ENCODE peak calls at places on chromosomes 13 and 19, in five cellular contexts. One of them, this sample, is unnamed. For H3K4me1 and H3K27me3, the result is how much of the 10 kb centered on the place peaks cover.

GRCh38 chr19:13633109-13633508 is 126.8 kb upstream of the CACNA1A start:
- DNase-seq in fibroblast of lung: peak
- DNase-seq in thoracic aorta: no peak
- DNase-seq in HCT116: no peak
- DNase-seq in left ventricle myocardium inferior: no peak
- DNase-seq in this sample: no peak

GRCh38 chr13:59846845-59847620 is 316.7 kb downstream of the DIAPH3 start:
- DNase-seq in fibroblast of lung: no peak
- DNase-seq in thoracic aorta: no peak
- DNase-seq in HCT116: no peak
- DNase-seq in left ventricle myocardium inferior: no peak
- DNase-seq in this sample: no peak

GRCh38 chr19:10001899-10002298 is 8.4 kb downstream of the COL5A3 start:
- DNase-seq in fibroblast of lung: no peak
- DNase-seq in thoracic aorta: no peak
- DNase-seq in HCT116: no peak
- DNase-seq in left ventricle myocardium inferior: peak
- DNase-seq in this sample: no peak

GRCh38 chr19:12815088-12815487 is 8.7 kb downstream of the RNASEH2A start:
- DNase-seq in fibroblast of lung: no peak
- DNase-seq in thoracic aorta: no peak
- DNase-seq in HCT116: no peak
- DNase-seq in left ventricle myocardium inferior: no peak
- DNase-seq in this sample: no peak

GRCh38 chr13:108551674-108552073 is 77.7 kb upstream of the MYO16 start:
- DNase-seq in fibroblast of lung: peak
- DNase-seq in thoracic aorta: no peak
- DNase-seq in HCT116: no peak
- DNase-seq in left ventricle myocardium inferior: no peak
- DNase-seq in this sample: peak

GRCh38 chr13:65656740-65657329 is 1573.3 kb downstream of the PCDH9 start:
- DNase-seq in fibroblast of lung: peak
- DNase-seq in thoracic aorta: no peak
- DNase-seq in HCT116: no peak
- DNase-seq in left ventricle myocardium inferior: no peak
- DNase-seq in this sample: no peak

GRCh38 chr13:113157206-113157928 is 1.1 kb upstream of the PROZ start:
- DNase-seq in fibroblast of lung: no peak
- DNase-seq in thoracic aorta: no peak
- DNase-seq in HCT116: no peak
- DNase-seq in left ventricle myocardium inferior: no peak
- DNase-seq in this sample: no peak

GRCh38 chr13:32234914-32235313 is 80.2 kb downstream of the ZAR1L start:
- DNase-seq in fibroblast of lung: no peak
- DNase-seq in thoracic aorta: no peak
- DNase-seq in HCT116: no peak
- DNase-seq in left ventricle myocardium inferior: no peak
- DNase-seq in this sample: no peak

GRCh38 chr19:48415395-48415794 is 21.9 kb downstream of the GRIN2D start:
- DNase-seq in fibroblast of lung: peak
- DNase-seq in thoracic aorta: no peak
- DNase-seq in HCT116: peak
- DNase-seq in left ventricle myocardium inferior: peak
- DNase-seq in this sample: no peak

GRCh38 chr13:111886217-111886945 is 180.6 kb upstream of the SOX1 start:
- DNase-seq in fibroblast of lung: no peak
- DNase-seq in thoracic aorta: no peak
- DNase-seq in HCT116: no peak
- DNase-seq in left ventricle myocardium inferior: no peak
- DNase-seq in this sample: no peak

GRCh38 chr13:79522583-79522982 is 41.6 kb downstream of the NDFIP2 start:
- DNase-seq in fibroblast of lung: peak
- DNase-seq in thoracic aorta: no peak
- DNase-seq in HCT116: no peak
- DNase-seq in left ventricle myocardium inferior: no peak
- DNase-seq in this sample: no peak

GRCh38 chr13:113875829-113876228 is 12.0 kb upstream of the GAS6 start:
- DNase-seq in fibroblast of lung: no peak
- DNase-seq in thoracic aorta: no peak
- DNase-seq in HCT116: no peak
- DNase-seq in left ventricle myocardium inferior: no peak
- DNase-seq in this sample: peak

GRCh38 chr19:18279266-18279515 is 2.2 kb downstream of the JUND start:
- DNase-seq in fibroblast of lung: peak
- DNase-seq in thoracic aorta: no peak
- DNase-seq in HCT116: no peak
- DNase-seq in left ventricle myocardium inferior: no peak
- DNase-seq in this sample: no peak

GRCh38 chr19:16233836-16234551 is 36.3 kb downstream of the AP1M1 start:
- DNase-seq in fibroblast of lung: peak
- DNase-seq in thoracic aorta: no peak
- DNase-seq in HCT116: no peak
- DNase-seq in left ventricle myocardium inferior: no peak
- DNase-seq in this sample: no peak

GRCh38 chr19:48495391-48495790 is 16.2 kb downstream of the LMTK3 start:
- DNase-seq in fibroblast of lung: no peak
- DNase-seq in thoracic aorta: no peak
- DNase-seq in HCT116: no peak
- DNase-seq in left ventricle myocardium inferior: no peak
- DNase-seq in this sample: no peak

GRCh38 chr19:19385900-19386339 is 19.6 kb upstream of the GATAD2A start:
- DNase-seq in fibroblast of lung: peak
- DNase-seq in thoracic aorta: no peak
- DNase-seq in HCT116: no peak
- DNase-seq in left ventricle myocardium inferior: no peak
- DNase-seq in this sample: no peak

GRCh38 chr19:19387108-19387507 is 18.4 kb upstream of the GATAD2A start:
- DNase-seq in fibroblast of lung: no peak
- DNase-seq in thoracic aorta: no peak
- DNase-seq in HCT116: no peak
- DNase-seq in left ventricle myocardium inferior: no peak
- DNase-seq in this sample: no peak

GRCh38 chr19:19385131-19385899 is 20.2 kb upstream of the GATAD2A start:
- DNase-seq in fibroblast of lung: peak
- DNase-seq in thoracic aorta: peak
- DNase-seq in HCT116: peak
- DNase-seq in left ventricle myocardium inferior: peak
- DNase-seq in this sample: peak

GRCh38 chr19:19384486-19384885 is 21.0 kb upstream of the GATAD2A start:
- DNase-seq in fibroblast of lung: no peak
- DNase-seq in thoracic aorta: no peak
- DNase-seq in HCT116: no peak
- DNase-seq in left ventricle myocardium inferior: no peak
- DNase-seq in this sample: no peak

GRCh38 chr19:19386373-19386869 is 19.1 kb upstream of the GATAD2A start:
- DNase-seq in fibroblast of lung: no peak
- DNase-seq in thoracic aorta: no peak
- DNase-seq in HCT116: no peak
- DNase-seq in left ventricle myocardium inferior: no peak
- DNase-seq in this sample: no peak
- TF ChIP-seq CTCF in fibroblast of lung: peak
- TF ChIP-seq CTCF in thoracic aorta: no peak
- TF ChIP-seq CTCF in HCT116: no peak
- TF ChIP-seq CTCF in left ventricle myocardium inferior: no peak
- TF ChIP-seq CTCF in this sample: peak

DNA sequence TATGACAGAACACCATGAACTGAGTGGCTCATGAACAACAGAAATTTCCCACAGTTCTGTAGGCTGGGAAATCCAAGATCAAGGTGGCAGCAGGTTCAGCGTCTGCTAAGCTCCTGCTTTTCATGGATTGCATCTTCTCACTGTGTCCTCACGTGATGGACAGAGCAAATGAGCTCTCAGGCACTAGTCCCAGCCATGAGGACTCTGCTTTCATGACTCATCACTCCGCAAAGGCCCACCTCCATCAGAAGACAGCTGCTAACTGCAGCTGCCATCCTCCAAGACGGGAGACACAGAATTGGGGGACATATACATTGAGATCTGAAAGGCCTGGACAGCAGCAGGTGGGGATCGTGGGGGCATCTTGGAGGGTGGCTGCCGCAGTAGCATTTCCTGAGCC is 44.4 kb upstream of the SPATA13 start:
- DNase-seq in fibroblast of lung: peak
- DNase-seq in thoracic aorta: no peak
- DNase-seq in HCT116: no peak
- DNase-seq in left ventricle myocardium inferior: no peak
- DNase-seq in this sample: no peak
- H3K4me1 ChIP-seq in fibroblast of lung: under half
- H3K4me1 ChIP-seq in thoracic aorta: under half
- H3K4me1 ChIP-seq in HCT116: under half
- H3K4me1 ChIP-seq in left ventricle myocardium inferior: under half
- H3K4me1 ChIP-seq in this sample: under half

DNA sequence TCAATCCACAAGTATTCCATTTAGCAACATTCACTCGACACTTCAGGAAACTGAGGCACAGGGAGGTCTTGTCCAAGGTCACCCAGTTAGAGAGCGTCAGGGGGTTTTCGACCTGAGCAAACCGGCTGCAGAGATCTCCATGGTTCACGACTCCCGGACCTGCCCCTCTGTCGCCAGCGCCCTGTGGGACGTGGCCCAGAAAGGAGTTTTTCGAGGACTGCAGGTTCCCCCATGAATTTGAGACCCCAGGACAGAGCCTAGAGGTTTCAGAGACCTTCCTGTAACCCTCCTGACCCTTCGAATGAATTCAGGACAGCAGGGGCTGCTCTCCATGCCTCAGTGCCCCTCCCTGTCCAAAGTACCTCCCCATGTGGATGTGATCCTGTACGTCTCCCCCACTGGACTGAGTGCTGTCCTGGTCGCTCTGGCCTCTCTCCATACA is 22.6 kb upstream of the SEMA6B start:
- DNase-seq in fibroblast of lung: peak
- DNase-seq in thoracic aorta: no peak
- DNase-seq in HCT116: no peak
- DNase-seq in left ventricle myocardium inferior: no peak
- DNase-seq in this sample: no peak
- H3K27me3 ChIP-seq in fibroblast of lung: half or more
- H3K27me3 ChIP-seq in thoracic aorta: under half
- H3K27me3 ChIP-seq in HCT116: under half
- H3K27me3 ChIP-seq in left ventricle myocardium inferior: half or more
- H3K27me3 ChIP-seq in this sample: half or more

GRCh38 chr19:23281663-23282276 is 31.6 kb upstream of the ZNF724 start:
- DNase-seq in fibroblast of lung: no peak
- DNase-seq in thoracic aorta: no peak
- DNase-seq in HCT116: no peak
- DNase-seq in left ventricle myocardium inferior: no peak
- DNase-seq in this sample: no peak

GRCh38 chr19:23285948-23286347 is 35.8 kb upstream of the ZNF724 start:
- DNase-seq in fibroblast of lung: no peak
- DNase-seq in thoracic aorta: no peak
- DNase-seq in HCT116: no peak
- DNase-seq in left ventricle myocardium inferior: no peak
- DNase-seq in this sample: no peak

GRCh38 chr19:23287620-23288019 is 37.4 kb upstream of the ZNF724 start:
- DNase-seq in fibroblast of lung: no peak
- DNase-seq in thoracic aorta: no peak
- DNase-seq in HCT116: no peak
- DNase-seq in left ventricle myocardium inferior: no peak
- DNase-seq in this sample: no peak

GRCh38 chr19:23283925-23284324 is 33.7 kb upstream of the ZNF724 start:
- DNase-seq in fibroblast of lung: peak
- DNase-seq in thoracic aorta: no peak
- DNase-seq in HCT116: peak
- DNase-seq in left ventricle myocardium inferior: peak
- DNase-seq in this sample: peak

GRCh38 chr19:23286477-23286876 is 36.3 kb upstream of the ZNF724 start:
- DNase-seq in fibroblast of lung: no peak
- DNase-seq in thoracic aorta: no peak
- DNase-seq in HCT116: no peak
- DNase-seq in left ventricle myocardium inferior: no peak
- DNase-seq in this sample: no peak
- TF ChIP-seq CTCF in fibroblast of lung: peak
- TF ChIP-seq CTCF in thoracic aorta: peak
- TF ChIP-seq CTCF in HCT116: no peak
- TF ChIP-seq CTCF in left ventricle myocardium inferior: peak
- TF ChIP-seq CTCF in this sample: peak

This sample was measured in foreskin keratinocyte.